ENCODE peak calls at places on chromosomes 13 and 19, in four cellular contexts. J is GM13977, T is neural progenitor cell, Y is psoas muscle. B is an unnamed sample.

GRCh38 chr13:110363009-110363408 is 55.9 kb downstream of the COL4A2 start:
- DNase-seq in J (no peak), T (peak; percentile 29), Y (no peak), B (no peak)

GRCh38 chr13:110850840-110851239 is 64.0 kb downstream of the ANKRD10 start:
- DNase-seq in J (no peak), T (no peak), Y (no peak), B (no peak)

GRCh38 chr19:17341386-17341785 is 4.0 kb downstream of the GTPBP3 start:
- DNase-seq in J (no peak), T (no peak), Y (peak; percentile 40), B (no peak)

GRCh38 chr19:33510728-33511255 is 10.8 kb downstream of the PEPD start:
- DNase-seq in J (no peak), T (no peak), Y (no peak), B (no peak)

GRCh38 chr19:21328402-21328801 is 808 bp downstream of the ZNF708 start:
- DNase-seq in J (peak; percentile 5), T (peak; percentile 68), Y (no peak), B (peak; percentile 6)

GRCh38 chr19:48913114-48913513 is 13.0 kb downstream of the NUCB1 start:
- DNase-seq in J (no peak), T (peak; percentile 59), Y (no peak), B (no peak)

GRCh38 chr13:40220299-40220935 is 446.0 kb downstream of the FOXO1 start:
- DNase-seq in J (no peak), T (no peak), Y (no peak), B (no peak)

GRCh38 chr19:55152017-55152416 is 3.0 kb upstream of the TNNT1 start:
- DNase-seq in J (no peak), T (no peak), Y (no peak), B (no peak)

GRCh38 chr19:38290631-38291147 is 13.4 kb upstream of the C19orf33 start:
- DNase-seq in J (no peak), T (no peak), Y (no peak), B (no peak)

GRCh38 chr19:47539747-47540311 is 25.0 kb upstream of the NAPA start:
- DNase-seq in J (no peak), T (no peak), Y (no peak), B (no peak)

GRCh38 chr19:17725422-17726078 is 6.3 kb downstream of the MAP1S start:
- DNase-seq in J (no peak), T (peak; percentile 35), Y (no peak), B (no peak)

GRCh38 chr13:61608138-61608537 is 192.5 kb upstream of the PCDH20 start:
- DNase-seq in J (no peak), T (peak; percentile 58), Y (no peak), B (no peak)

DNA sequence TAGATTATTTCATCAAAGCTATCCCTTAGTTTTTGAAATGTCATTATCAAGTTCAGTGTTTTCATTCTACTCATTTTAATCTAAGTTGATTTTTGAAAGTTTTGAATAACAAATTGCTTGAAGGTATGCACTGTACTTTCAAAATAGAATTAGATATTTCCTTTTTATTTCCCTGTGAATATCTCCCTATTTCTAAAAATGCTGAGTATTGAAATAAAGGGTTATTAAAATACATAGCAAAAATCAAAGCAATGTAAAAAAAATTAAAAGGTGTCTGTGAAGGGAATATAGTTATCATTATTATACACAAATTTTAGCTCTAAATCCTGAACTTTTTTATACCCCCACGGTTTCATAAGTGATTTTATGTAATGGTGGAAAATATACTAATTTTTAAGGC is 967.8 kb downstream of the PCDH9 start:
- DNase-seq in J (no peak), T (no peak), Y (no peak), B (no peak)
- TF ChIP-seq CTCF in J (no peak), T (no peak), Y (no peak), B (no peak)

GRCh38 chr13:49098771-49099512 is 121.2 kb upstream of the MLNR start:
- DNase-seq in J (no peak), T (peak; percentile 29), Y (no peak), B (no peak)
- TF ChIP-seq CTCF in J (peak; percentile 56), T (peak; percentile 54), Y (peak; percentile 40), B (peak; percentile 53)

DNA sequence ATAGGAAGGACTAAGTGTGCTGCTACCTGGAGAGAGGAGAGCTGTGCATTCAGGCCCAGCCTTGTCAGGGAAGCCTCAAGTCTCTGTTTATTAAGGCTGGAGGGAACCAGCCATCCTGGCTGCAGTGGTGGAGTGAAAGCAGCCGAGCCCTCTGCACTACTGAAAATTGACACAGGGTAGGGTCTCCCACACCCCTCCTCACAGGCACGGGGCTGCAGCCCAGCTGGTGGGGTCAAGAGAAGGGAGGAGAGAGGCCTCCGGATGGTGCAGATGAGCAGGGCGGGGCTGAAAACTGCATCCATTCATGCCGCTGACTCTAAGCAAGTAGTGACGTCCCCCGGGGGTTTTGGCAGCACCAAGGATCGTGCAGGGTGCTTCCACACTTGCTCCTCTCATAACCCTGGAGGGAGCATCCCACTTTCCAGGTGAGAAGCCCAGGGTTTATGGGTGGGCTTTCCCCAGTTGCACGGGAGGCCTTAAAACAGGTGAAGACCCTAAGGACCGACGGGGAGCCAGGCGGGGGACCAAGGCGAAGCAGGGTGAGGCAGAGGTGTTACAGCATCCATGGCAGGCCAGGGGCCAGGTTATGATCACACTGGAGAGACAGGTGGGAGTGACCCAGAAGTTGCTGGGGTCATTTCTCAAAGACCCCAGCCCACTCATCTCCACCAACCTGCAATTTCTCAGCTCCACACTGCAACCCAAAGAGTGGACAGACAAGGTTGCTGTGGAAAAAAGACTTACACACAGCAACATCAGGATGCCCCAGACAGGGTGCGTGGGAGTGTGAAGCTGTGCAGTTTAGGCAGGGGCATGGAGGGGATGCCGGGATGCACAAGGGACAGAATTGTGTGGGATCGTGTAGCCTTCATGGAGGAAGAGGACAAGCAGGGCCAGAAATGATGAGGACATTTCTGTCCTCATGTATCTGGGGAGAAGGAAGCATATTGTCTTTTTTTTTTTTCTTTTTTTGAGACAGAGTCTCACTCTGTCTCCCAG is 36.8 kb downstream of the VSTM2B start:
- DNase-seq in J (no peak), T (no peak), Y (no peak), B (no peak)
- TF ChIP-seq CTCF in J (no peak), T (no peak), Y (no peak), B (no peak)

GRCh38 chr13:109135018-109135417 is 505.6 kb downstream of the MYO16 start:
- DNase-seq in J (no peak), T (no peak), Y (no peak), B (no peak)
- TF ChIP-seq CTCF in J (no peak), T (peak; percentile 31), Y (no peak), B (no peak)

GRCh38 chr19:14097532-14098151 is 7.1 kb upstream of the SAMD1 start:
- DNase-seq in J (no peak), T (no peak), Y (no peak), B (no peak)
- TF ChIP-seq CTCF in J (peak; percentile 14), T (peak; percentile 32), Y (peak; percentile 18), B (peak; percentile 9)

DNA sequence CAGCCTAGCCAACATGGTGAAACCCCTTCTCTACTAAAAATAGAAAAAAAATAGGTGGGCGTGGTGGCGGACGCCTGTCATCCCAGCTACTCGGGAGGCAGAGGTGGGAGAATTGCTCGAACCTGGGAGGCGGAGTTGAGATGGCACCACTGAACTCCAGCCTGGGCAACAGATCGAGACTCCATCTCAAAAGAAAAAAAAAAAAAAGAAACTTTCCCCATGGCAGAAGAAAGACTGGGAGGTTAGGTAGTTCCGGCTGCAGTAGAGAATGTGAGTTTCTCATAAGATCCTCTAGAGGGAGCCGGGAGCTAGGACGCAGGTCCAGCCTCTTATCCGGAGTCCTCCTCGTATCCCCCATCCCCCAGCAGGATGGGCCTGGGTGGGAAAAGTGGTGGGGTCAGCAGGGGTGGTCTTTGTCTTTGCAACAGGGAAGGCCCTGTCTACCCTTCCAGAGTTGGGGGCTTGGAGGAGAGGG is 13.2 kb upstream of the CREB3L3 start:
- DNase-seq in J (peak; percentile 81), T (peak; percentile 88), Y (no peak), B (peak; percentile 80)
- TF ChIP-seq CTCF in J (peak; percentile 53), T (peak; percentile 64), Y (peak; percentile 60), B (peak; percentile 58)

GRCh38 chr19:40603719-40604646 is 2.8 kb downstream of the LTBP4 start:
- DNase-seq in J (peak; percentile 97), T (peak; percentile 99), Y (peak; percentile 98), B (peak; percentile 94)
- TF ChIP-seq CTCF in J (no peak), T (no peak), Y (no peak), B (no peak)

B was measured in GM10248.